ENCODE peak calls at places on chromosomes 6 and 20, in eight cellular contexts. C is lower leg skin, E is suprapubic skin, K is cardiac muscle cell, V is left ventricle myocardium inferior, B is fibroblast of mammary gland, I is epithelial cell of esophagus, U is fibroblast of pulmonary artery. F is an unnamed sample.
A peak's percentile ranks its signal among the peaks of the same experiment; 100 is the strongest.

GRCh38 chr6:120010075-120010474 is 660.5 kb upstream of the MAN1A1 start:
- DNase-seq in K (no peak), V (no peak), I (no peak), U (no peak), B (no peak), E (no peak), C (no peak), F (no peak)

GRCh38 chr6:27091661-27092315 is 155.7 kb upstream of the PRSS16 start:
- DNase-seq in K (peak; percentile 91), B (peak; percentile 95), C (no peak), I (peak; percentile 84), E (no peak), U (peak; percentile 88), V (no peak), F (peak; percentile 88)

GRCh38 chr6:157989541-157990289 is 8.1 kb downstream of the SYNJ2 start:
- DNase-seq in V (peak; percentile 80), B (peak; percentile 56), U (peak; percentile 41), C (no peak), I (peak; percentile 53), E (no peak), K (peak; percentile 46), F (peak; percentile 53)

GRCh38 chr6:44630125-44631028 is 242.9 kb downstream of the CDC5L start:
- DNase-seq in V (peak; percentile 19), B (peak; percentile 67), K (peak; percentile 86), E (no peak), C (no peak), U (peak; percentile 73), I (peak; percentile 61), F (peak; percentile 78)

GRCh38 chr6:9563996-9564395 is 850.9 kb downstream of the TFAP2A start:
- DNase-seq in U (no peak), V (no peak), C (no peak), B (no peak), E (no peak), I (no peak), K (peak; percentile 14), F (no peak)

GRCh38 chr6:25832307-25832662 is 433 bp upstream of the SLC17A1 start:
- DNase-seq in U (no peak), V (no peak), I (no peak), C (no peak), K (no peak), B (no peak), E (no peak), F (no peak)

GRCh38 chr20:57514273-57514751 is 10.6 kb downstream of the CTCFL start:
- DNase-seq in V (peak; percentile 45), E (peak; percentile 86), U (peak; percentile 83), B (peak; percentile 71), K (peak; percentile 84), I (peak; percentile 70), C (peak; percentile 79), F (peak; percentile 81)

GRCh38 chr6:147245693-147246092 is 41.5 kb downstream of the STXBP5 start:
- DNase-seq in E (no peak), K (no peak), I (no peak), U (no peak), B (no peak), V (no peak), C (no peak), F (no peak)

GRCh38 chr6:80234411-80234810 is 127.9 kb downstream of the BCKDHB start:
- DNase-seq in B (no peak), E (no peak), K (no peak), I (no peak), U (no peak), C (no peak), V (no peak), F (no peak)

GRCh38 chr6:6893701-6894100 is 214.1 kb upstream of the RREB1 start:
- DNase-seq in C (no peak), I (peak; percentile 94), B (peak; percentile 50), E (no peak), V (no peak), U (no peak), K (no peak), F (no peak)

GRCh38 chr20:57553376-57554018 is 7.4 kb upstream of the PCK1 start:
- DNase-seq in E (no peak), U (no peak), K (no peak), V (no peak), B (no peak), I (no peak), C (no peak), F (no peak)

GRCh38 chr6:35497571-35498406 is 910 bp upstream of the TEAD3 start:
- DNase-seq in V (peak; percentile 83), E (no peak), C (peak; percentile 63), U (peak; percentile 86), K (peak; percentile 91), I (peak; percentile 60), B (peak; percentile 85), F (peak; percentile 87)

GRCh38 chr6:36829919-36830544 is 9.2 kb downstream of the CPNE5 start:
- DNase-seq in I (no peak), U (peak; percentile 73), C (peak; percentile 66), E (no peak), K (peak; percentile 88), B (peak; percentile 52), V (peak; percentile 84), F (peak; percentile 91)

GRCh38 chr20:45861157-45862075 is 4.0 kb downstream of the ZSWIM3 start:
- DNase-seq in V (no peak), B (no peak), U (peak; percentile 29), K (no peak), E (no peak), I (no peak), C (no peak), F (no peak)

GRCh38 chr20:60074276-60074675 is 116.1 kb downstream of the CDH26 start:
- DNase-seq in U (no peak), V (no peak), E (peak; percentile 53), B (no peak), C (no peak), I (no peak), K (no peak), F (no peak)

GRCh38 chr6:149751239-149751638 is 1.7 kb downstream of the PCMT1 start:
- DNase-seq in B (no peak), V (no peak), K (no peak), E (no peak), I (no peak), C (no peak), U (no peak), F (no peak)

GRCh38 chr6:149750136-149750609 is 632 bp downstream of the PCMT1 start:
- DNase-seq in I (peak; percentile 60), U (peak; percentile 38), K (peak; percentile 52), C (peak; percentile 20), V (peak; percentile 26), E (no peak), B (peak; percentile 33), F (peak; percentile 47)

GRCh38 chr6:149749594-149750135 is at the start of gene PCMT1:
- DNase-seq in B (peak; percentile 85), E (peak; percentile 90), U (peak; percentile 88), V (peak; percentile 92), I (peak; percentile 92), K (peak; percentile 93), C (peak; percentile 84), F (peak; percentile 90)

GRCh38 chr6:149746147-149746946 is at the start of gene NUP43:
- DNase-seq in V (peak; percentile 95), K (peak; percentile 97), C (peak; percentile 93), I (peak; percentile 96), E (peak; percentile 97), U (peak; percentile 98), B (peak; percentile 95), F (peak; percentile 97)
- TF ChIP-seq CTCF in V (peak; percentile 79), K (peak; percentile 40), C (no peak), I (peak; percentile 55), E (peak; percentile 61), U (peak; percentile 45), B (peak; percentile 43), F (peak; percentile 65)

GRCh38 chr6:165627366-165627765 is 35.7 kb downstream of the PDE10A start:
- DNase-seq in K (no peak), C (no peak), V (no peak), B (no peak), E (no peak), I (no peak), U (no peak), F (no peak)
- H3K4me3 ChIP-seq in K (no peak overlapping the region), C (no peak overlapping the region), V (no peak overlapping the region), B (no peak overlapping the region), E (no peak overlapping the region), I (no peak overlapping the region), U (no peak overlapping the region), F (no peak overlapping the region)

DNA sequence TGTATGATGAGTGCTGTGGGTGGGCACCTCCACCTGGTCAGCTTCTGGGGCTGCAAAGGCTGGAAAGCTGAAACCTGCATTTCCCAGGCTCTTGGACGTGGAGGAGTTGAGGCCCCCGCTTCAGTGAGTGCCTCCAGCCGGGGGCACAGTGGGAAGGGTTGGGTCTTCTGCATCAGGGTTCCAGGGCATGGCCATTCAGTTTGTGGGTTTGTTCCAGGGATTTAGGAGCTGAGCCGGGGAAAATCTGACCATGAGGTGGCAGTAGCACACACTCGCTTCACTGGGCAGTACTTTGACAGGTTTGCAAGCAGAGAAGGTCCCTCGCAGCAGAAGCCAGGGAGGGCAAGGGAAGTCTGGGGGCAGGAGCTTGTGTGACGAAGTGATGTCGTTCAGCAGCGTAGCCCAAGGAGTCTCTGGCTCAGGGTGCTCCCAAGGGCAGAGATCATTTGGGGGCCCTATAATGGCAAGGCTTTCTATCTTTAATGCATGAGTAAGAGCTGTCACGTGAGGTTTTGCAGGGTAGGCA is 69.5 kb upstream of the SULF2 start:
- DNase-seq in E (no peak), K (peak; percentile 79), B (peak; percentile 61), I (peak; percentile 78), V (no peak), U (peak; percentile 79), C (no peak), F (peak; percentile 38)
- TF ChIP-seq CTCF in E (no peak), K (peak; percentile 61), B (peak; percentile 60), I (peak; percentile 55), V (peak; percentile 47), U (peak; percentile 70), C (no peak), F (peak; percentile 49)

GRCh38 chr6:32968770-32969684 is 633 bp downstream of the BRD2 start:
- DNase-seq in K (peak; percentile 91), B (peak; percentile 83), C (peak; percentile 72), V (peak; percentile 80), I (peak; percentile 80), E (no peak), U (peak; percentile 84), F (peak; percentile 88)
- H3K4me3 ChIP-seq in K (peak overlapping the region; percentile 73), B (peak overlapping the region; percentile 98), C (peak overlapping the region; percentile 88), V (peak overlapping the region; percentile 100), I (peak overlapping the region; percentile 89), E (peak overlapping the region; percentile 69), U (peak overlapping the region; percentile 84), F (peak overlapping the region; percentile 78)

DNA sequence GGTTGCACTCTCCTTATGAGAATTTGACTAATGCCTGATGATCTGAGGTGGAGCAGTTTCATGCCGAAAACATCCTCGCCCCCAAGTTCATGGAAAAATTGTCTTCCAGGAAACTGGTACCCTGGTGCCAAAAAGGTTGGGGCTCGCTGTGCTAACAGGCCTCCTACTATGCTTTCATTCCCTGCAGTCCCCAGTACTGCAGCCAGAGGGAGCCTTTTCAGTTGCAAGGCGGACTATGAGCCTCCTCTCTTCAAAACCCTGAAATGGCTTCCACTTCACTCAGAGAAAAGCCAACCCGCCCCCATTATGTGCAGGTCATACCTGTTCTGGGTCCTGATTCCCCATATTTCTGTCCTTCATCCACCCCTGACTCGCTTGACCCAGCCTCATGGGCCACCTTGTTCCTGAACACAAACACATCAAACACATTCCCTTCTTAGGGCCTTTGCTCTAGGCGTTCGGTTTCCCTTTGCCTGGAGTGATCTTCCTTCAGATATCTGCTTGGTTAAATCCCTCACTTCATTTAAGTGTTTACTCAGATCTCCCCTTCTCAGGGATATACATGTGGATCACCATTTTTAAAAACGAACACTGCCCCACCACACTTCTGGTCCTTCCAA is 173.7 kb downstream of the PHACTR1 start:
- DNase-seq in B (peak; percentile 3), U (no peak), C (no peak), K (no peak), E (no peak), V (no peak), I (peak; percentile 2), F (no peak)
- TF ChIP-seq CTCF in B (peak; percentile 56), U (peak; percentile 52), C (no peak), K (peak; percentile 49), E (no peak), V (peak; percentile 50), I (peak; percentile 58), F (peak; percentile 67)

GRCh38 chr20:24697411-24697810 is 228.0 kb downstream of the SYNDIG1 start:
- DNase-seq in I (no peak), E (peak; percentile 20), B (no peak), U (no peak), C (no peak), V (no peak), K (no peak), F (no peak)
- H3K4me3 ChIP-seq in I (no peak overlapping the region), E (no peak overlapping the region), B (no peak overlapping the region), U (no peak overlapping the region), C (no peak overlapping the region), V (no peak overlapping the region), K (no peak overlapping the region), F (no peak overlapping the region)